ENCODE peak calls at places on chromosomes 7 and 10, in five cellular contexts. I is endodermal cell, U is gastrocnemius medialis, N is thoracic aorta, X is GM23248. E is an unnamed sample. For H3K36me3, the result is how much of the 10 kb centered on the place peaks cover.

GRCh38 chr7:134737561-134738353 is 41.7 kb upstream of the CALD1 start:
- DNase-seq in I (peak), U (no peak), N (no peak), X (peak), E (no peak)

GRCh38 chr7:42763137-42763551 is 148.7 kb downstream of the C7orf25 start:
- DNase-seq in I (no peak), U (no peak), N (no peak), X (no peak), E (no peak)

GRCh38 chr7:2527505-2528464 is 8.2 kb downstream of the LFNG start:
- DNase-seq in I (no peak), U (no peak), N (no peak), X (peak), E (peak)

GRCh38 chr7:77378584-77378983 is 37.6 kb downstream of the GSAP start:
- DNase-seq in I (no peak), U (no peak), N (no peak), X (no peak), E (no peak)

GRCh38 chr7:15780271-15780670 is 93.8 kb upstream of the MEOX2 start:
- DNase-seq in I (no peak), U (no peak), N (no peak), X (peak), E (no peak)

GRCh38 chr10:99975942-99976809 is 33.6 kb downstream of the DNMBP start:
- DNase-seq in I (no peak), U (no peak), N (no peak), X (peak), E (peak)

GRCh38 chr10:22894714-22895113 is 33.1 kb upstream of the ARMC3 start:
- DNase-seq in I (no peak), U (no peak), N (no peak), X (peak), E (no peak)

GRCh38 chr10:12594448-12594944 is 245.1 kb downstream of the CAMK1D start:
- DNase-seq in I (no peak), U (no peak), N (no peak), X (no peak), E (peak)

GRCh38 chr7:128894101-128894440 is 16.4 kb downstream of the KCP start:
- DNase-seq in I (no peak), U (no peak), N (no peak), X (no peak), E (no peak)

GRCh38 chr10:52004342-52004949 is 305.1 kb upstream of the CSTF2T start:
- DNase-seq in I (no peak), U (no peak), N (no peak), X (peak), E (peak)

GRCh38 chr7:126682176-126682575 is 570.6 kb downstream of the GRM8 start:
- DNase-seq in I (no peak), U (no peak), N (no peak), X (no peak), E (no peak)

GRCh38 chr7:1708640-1709249 is 38.7 kb downstream of the ELFN1 start:
- DNase-seq in I (no peak), U (no peak), N (no peak), X (no peak), E (no peak)

GRCh38 chr10:50325449-50326188 is 74.3 kb upstream of the ASAH2 start:
- DNase-seq in I (no peak), U (peak), N (peak), X (peak), E (peak)

GRCh38 chr7:99224263-99224947 is 16.5 kb upstream of the KPNA7 start:
- DNase-seq in I (no peak), U (peak), N (peak), X (peak), E (peak)

GRCh38 chr10:63268139-63268797 is 135.1 kb downstream of the NRBF2 start:
- DNase-seq in I (no peak), U (no peak), N (no peak), X (peak), E (no peak)

GRCh38 chr7:15906436-15906835 is 220.0 kb upstream of the MEOX2 start:
- DNase-seq in I (no peak), U (no peak), N (no peak), X (no peak), E (no peak)

GRCh38 chr7:78141533-78142281 is 343.1 kb downstream of the PHTF2 start:
- DNase-seq in I (no peak), U (no peak), N (no peak), X (peak), E (no peak)

GRCh38 chr10:114188001-114188400 is 8.8 kb downstream of the TDRD1 start:
- DNase-seq in I (no peak), U (no peak), N (no peak), X (no peak), E (no peak)

GRCh38 chr7:1644341-1645070 is 25.6 kb upstream of the ELFN1 start:
- DNase-seq in I (no peak), U (no peak), N (no peak), X (no peak), E (no peak)

GRCh38 chr7:55309040-55309991 is 55.8 kb upstream of the LANCL2 start:
- DNase-seq in I (no peak), U (peak), N (no peak), X (no peak), E (peak)

GRCh38 chr7:123265853-123266252 is 66.1 kb upstream of the SLC13A1 start:
- DNase-seq in I (no peak), U (no peak), N (no peak), X (no peak), E (no peak)

GRCh38 chr7:51658684-51659083 is 342.1 kb upstream of the COBL start:
- DNase-seq in I (no peak), U (no peak), N (no peak), X (no peak), E (no peak)

GRCh38 chr10:122407375-122408125 is 33.0 kb downstream of the PLEKHA1 start:
- DNase-seq in I (no peak), U (peak), N (no peak), X (peak), E (no peak)

GRCh38 chr7:144775735-144776134 is 60.1 kb downstream of the TPK1 start:
- DNase-seq in I (no peak), U (no peak), N (no peak), X (no peak), E (no peak)

GRCh38 chr7:144777005-144777814 is 58.6 kb downstream of the TPK1 start:
- DNase-seq in I (no peak), U (no peak), N (no peak), X (no peak), E (peak)

GRCh38 chr7:144780071-144780608 is 55.7 kb downstream of the TPK1 start:
- DNase-seq in I (no peak), U (no peak), N (no peak), X (peak), E (no peak)

GRCh38 chr7:144771921-144772320 is 63.9 kb downstream of the TPK1 start:
- DNase-seq in I (no peak), U (no peak), N (no peak), X (no peak), E (no peak)

GRCh38 chr7:144776447-144776846 is 59.4 kb downstream of the TPK1 start:
- DNase-seq in I (no peak), U (no peak), N (no peak), X (no peak), E (no peak)
- H3K4me3 ChIP-seq in I (peak), U (no peak), N (no peak), X (no peak), E (no peak)

GRCh38 chr7:27912751-27913150 is 172.8 kb downstream of the TAX1BP1 start:
- DNase-seq in I (no peak), U (no peak), N (no peak), X (no peak), E (no peak)
- H3K27ac ChIP-seq in I (no peak), U (no peak), N (no peak), X (no peak), E (no peak)

GRCh38 chr7:131080754-131081153 is 246.9 kb upstream of the MKLN1 start:
- DNase-seq in I (no peak), U (no peak), N (no peak), X (no peak), E (no peak)
- H3K36me3 ChIP-seq in I (under half), U (under half), N (under half), X (under half), E (under half)

GRCh38 chr7:100894860-100895700 is 608 bp downstream of the ACHE start:
- DNase-seq in I (peak), U (peak), N (no peak), X (peak), E (peak)
- H3K4me3 ChIP-seq in I (peak), U (peak), N (peak), X (peak), E (no peak)

GRCh38 chr10:90350122-90350521 is 507.7 kb downstream of the HTR7 start:
- DNase-seq in I (no peak), U (no peak), N (no peak), X (no peak), E (no peak)
- H3K27ac ChIP-seq in I (no peak), U (no peak), N (no peak), X (no peak), E (no peak)